ENCODE peak calls at places on chromosomes 4 and X, in four cellular contexts. One of them, this sample, is unnamed.
A peak's percentile ranks its signal among the peaks of the same experiment; 100 is the strongest.

GRCh38 chr4:106149911-106150310 is 166.1 kb downstream of the TBCK start:
- DNase-seq in stomach: no peak
- DNase-seq in HepG2: no peak
- DNase-seq in uterus: no peak
- DNase-seq in this sample: no peak

GRCh38 chr4:52925531-52925968 is 63.4 kb downstream of the RASL11B start:
- DNase-seq in stomach: no peak
- DNase-seq in HepG2: no peak
- DNase-seq in uterus: no peak
- DNase-seq in this sample: no peak

GRCh38 chrX:130669233-130669632 is 233.8 kb downstream of the ENOX2 start:
- DNase-seq in stomach: no peak
- DNase-seq in HepG2: no peak
- DNase-seq in uterus: no peak
- DNase-seq in this sample: no peak

GRCh38 chr4:140085062-140085622 is 68.8 kb downstream of the MAML3 start:
- DNase-seq in stomach: no peak
- DNase-seq in HepG2: no peak
- DNase-seq in uterus: no peak
- DNase-seq in this sample: no peak

GRCh38 chr4:1683371-1683902 is 676 bp downstream of the FAM53A start:
- DNase-seq in stomach: no peak
- DNase-seq in HepG2: no peak
- DNase-seq in uterus: peak; percentile 58
- DNase-seq in this sample: peak; percentile 38

GRCh38 chrX:11287505-11287904 is 5.7 kb upstream of the AMELX start:
- DNase-seq in stomach: no peak
- DNase-seq in HepG2: no peak
- DNase-seq in uterus: no peak
- DNase-seq in this sample: no peak

GRCh38 chr4:139300431-139301142 is 718 bp upstream of the NAA15 start:
- DNase-seq in stomach: no peak
- DNase-seq in HepG2: no peak
- DNase-seq in uterus: no peak
- DNase-seq in this sample: no peak

GRCh38 chr4:25449270-25449669 is 72.2 kb downstream of the ANAPC4 start:
- DNase-seq in stomach: no peak
- DNase-seq in HepG2: no peak
- DNase-seq in uterus: no peak
- DNase-seq in this sample: no peak

GRCh38 chr4:140250989-140251552 is 97.1 kb upstream of the MAML3 start:
- DNase-seq in stomach: no peak
- DNase-seq in HepG2: no peak
- DNase-seq in uterus: no peak
- DNase-seq in this sample: no peak

GRCh38 chr4:8732681-8733243 is 138.9 kb downstream of the HMX1 start:
- DNase-seq in stomach: peak; percentile 18
- DNase-seq in HepG2: no peak
- DNase-seq in uterus: no peak
- DNase-seq in this sample: peak; percentile 52

GRCh38 chr4:3303840-3304715 is 11.3 kb downstream of the RGS12 start:
- DNase-seq in stomach: no peak
- DNase-seq in HepG2: no peak
- DNase-seq in uterus: no peak
- DNase-seq in this sample: peak; percentile 53

GRCh38 chrX:10173331-10173900 is 16.6 kb downstream of the CLCN4 start:
- DNase-seq in stomach: peak; percentile 35
- DNase-seq in HepG2: no peak
- DNase-seq in uterus: peak; percentile 78
- DNase-seq in this sample: peak; percentile 38

GRCh38 chrX:49177338-49177833 is 5.7 kb downstream of the PLP2 start:
- DNase-seq in stomach: no peak
- DNase-seq in HepG2: no peak
- DNase-seq in uterus: no peak
- DNase-seq in this sample: no peak

GRCh38 chrX:149365061-149365460 is 140.0 kb downstream of the IDS start:
- DNase-seq in stomach: no peak
- DNase-seq in HepG2: peak; percentile 2
- DNase-seq in uterus: no peak
- DNase-seq in this sample: no peak

GRCh38 chrX:101347859-101348451 is 587 bp downstream of the TIMM8A start:
- DNase-seq in stomach: no peak
- DNase-seq in HepG2: peak; percentile 43
- DNase-seq in uterus: peak; percentile 13
- DNase-seq in this sample: no peak

GRCh38 chr4:119501740-119502139 is 126.9 kb downstream of the PDE5A start:
- DNase-seq in stomach: no peak
- DNase-seq in HepG2: peak; percentile 53
- DNase-seq in uterus: no peak
- DNase-seq in this sample: no peak

GRCh38 chrX:142251202-142251601 is 46.1 kb upstream of the MAGEC2 start:
- DNase-seq in stomach: no peak
- DNase-seq in HepG2: no peak
- DNase-seq in uterus: no peak
- DNase-seq in this sample: no peak

GRCh38 chrX:35890699-35891098 is 28.8 kb upstream of the CFAP47 start:
- DNase-seq in stomach: peak; percentile 48
- DNase-seq in HepG2: peak; percentile 46
- DNase-seq in uterus: no peak
- DNase-seq in this sample: no peak

GRCh38 chrX:132968282-132968681 is 9.9 kb upstream of the HS6ST2 start:
- DNase-seq in stomach: no peak
- DNase-seq in HepG2: no peak
- DNase-seq in uterus: no peak
- DNase-seq in this sample: no peak

GRCh38 chrX:130714665-130715064 is 188.3 kb downstream of the ENOX2 start:
- DNase-seq in stomach: no peak
- DNase-seq in HepG2: no peak
- DNase-seq in uterus: no peak
- DNase-seq in this sample: no peak

GRCh38 chr4:119750048-119750447 is 121.4 kb upstream of the PDE5A start:
- DNase-seq in stomach: no peak
- DNase-seq in HepG2: no peak
- DNase-seq in uterus: no peak
- DNase-seq in this sample: no peak

GRCh38 chr4:125317526-125317880 is 2.7 kb downstream of the FAT4 start:
- DNase-seq in stomach: no peak
- DNase-seq in HepG2: no peak
- DNase-seq in uterus: peak; percentile 43
- DNase-seq in this sample: peak; percentile 89

GRCh38 chr4:122921971-122922876 is at the start of gene NUDT6:
- DNase-seq in stomach: peak; percentile 57
- DNase-seq in HepG2: peak; percentile 51
- DNase-seq in uterus: peak; percentile 56
- DNase-seq in this sample: peak; percentile 35

GRCh38 chr4:10971800-10972398 is 287.3 kb upstream of the CLNK start:
- DNase-seq in stomach: no peak
- DNase-seq in HepG2: no peak
- DNase-seq in uterus: no peak
- DNase-seq in this sample: no peak

GRCh38 chr4:118337954-118338353 is 14.8 kb downstream of the PRSS12 start:
- DNase-seq in stomach: no peak
- DNase-seq in HepG2: no peak
- DNase-seq in uterus: no peak
- DNase-seq in this sample: no peak

GRCh38 chr4:77052352-77052751 is 23.4 kb downstream of the CCNI start:
- DNase-seq in stomach: peak; percentile 64
- DNase-seq in HepG2: peak; percentile 35
- DNase-seq in uterus: no peak
- DNase-seq in this sample: no peak

GRCh38 chrX:129925305-129926092 is 19.5 kb downstream of the UTP14A start:
- DNase-seq in stomach: peak; percentile 69
- DNase-seq in HepG2: peak; percentile 34
- DNase-seq in uterus: peak; percentile 68
- DNase-seq in this sample: no peak

GRCh38 chrX:2495595-2495994 is 5.2 kb downstream of the DHRSX start:
- DNase-seq in stomach: peak; percentile 20
- DNase-seq in HepG2: no peak
- DNase-seq in uterus: no peak
- DNase-seq in this sample: peak; percentile 80
- TF ChIP-seq POLR2A in stomach: no peak
- TF ChIP-seq POLR2A in HepG2: no peak
- TF ChIP-seq POLR2A in uterus: no peak
- TF ChIP-seq POLR2A in this sample: no peak

GRCh38 chr4:175051974-175052373 is 133.8 kb downstream of the ADAM29 start:
- DNase-seq in stomach: no peak
- DNase-seq in HepG2: no peak
- DNase-seq in uterus: no peak
- DNase-seq in this sample: no peak

GRCh38 chr4:175048111-175048784 is 130.1 kb downstream of the ADAM29 start:
- DNase-seq in stomach: no peak
- DNase-seq in HepG2: no peak
- DNase-seq in uterus: no peak
- DNase-seq in this sample: no peak
- H3K4me3 ChIP-seq in stomach: no peak overlapping the region
- H3K4me3 ChIP-seq in HepG2: no peak overlapping the region
- H3K4me3 ChIP-seq in uterus: no peak overlapping the region
- H3K4me3 ChIP-seq in this sample: no peak overlapping the region

GRCh38 chr4:147829401-147830101 is 97.7 kb downstream of the ARHGAP10 start:
- DNase-seq in stomach: peak; percentile 32
- DNase-seq in HepG2: no peak
- DNase-seq in uterus: peak; percentile 54
- DNase-seq in this sample: peak; percentile 80
- TF ChIP-seq POLR2A in stomach: no peak
- TF ChIP-seq POLR2A in HepG2: no peak
- TF ChIP-seq POLR2A in uterus: no peak
- TF ChIP-seq POLR2A in this sample: no peak

GRCh38 chrX:151753313-151754041 is 18.9 kb downstream of the CNGA2 start:
- DNase-seq in stomach: peak; percentile 35
- DNase-seq in HepG2: peak; percentile 13
- DNase-seq in uterus: peak; percentile 59
- DNase-seq in this sample: peak; percentile 86
- H3K4me3 ChIP-seq in stomach: no peak overlapping the region
- H3K4me3 ChIP-seq in HepG2: no peak overlapping the region
- H3K4me3 ChIP-seq in uterus: no peak overlapping the region
- H3K4me3 ChIP-seq in this sample: no peak overlapping the region

GRCh38 chr4:88609387-88609786 is 17.1 kb downstream of the HERC3 start:
- DNase-seq in stomach: no peak
- DNase-seq in HepG2: no peak
- DNase-seq in uterus: no peak
- DNase-seq in this sample: no peak

GRCh38 chr4:88610771-88611170 is 18.5 kb downstream of the HERC3 start:
- DNase-seq in stomach: no peak
- DNase-seq in HepG2: no peak
- DNase-seq in uterus: peak; percentile 72
- DNase-seq in this sample: peak; percentile 91

GRCh38 chr4:88614058-88614457 is 21.8 kb downstream of the HERC3 start:
- DNase-seq in stomach: no peak
- DNase-seq in HepG2: no peak
- DNase-seq in uterus: no peak
- DNase-seq in this sample: no peak

GRCh38 chr4:88616275-88616996 is 24.2 kb downstream of the HERC3 start:
- DNase-seq in stomach: no peak
- DNase-seq in HepG2: no peak
- DNase-seq in uterus: no peak
- DNase-seq in this sample: no peak

GRCh38 chr4:88613417-88613875 is 21.2 kb downstream of the HERC3 start:
- DNase-seq in stomach: no peak
- DNase-seq in HepG2: no peak
- DNase-seq in uterus: no peak
- DNase-seq in this sample: no peak
- TF ChIP-seq POLR2A in stomach: no peak
- TF ChIP-seq POLR2A in HepG2: no peak
- TF ChIP-seq POLR2A in uterus: no peak
- TF ChIP-seq POLR2A in this sample: no peak

DNA sequence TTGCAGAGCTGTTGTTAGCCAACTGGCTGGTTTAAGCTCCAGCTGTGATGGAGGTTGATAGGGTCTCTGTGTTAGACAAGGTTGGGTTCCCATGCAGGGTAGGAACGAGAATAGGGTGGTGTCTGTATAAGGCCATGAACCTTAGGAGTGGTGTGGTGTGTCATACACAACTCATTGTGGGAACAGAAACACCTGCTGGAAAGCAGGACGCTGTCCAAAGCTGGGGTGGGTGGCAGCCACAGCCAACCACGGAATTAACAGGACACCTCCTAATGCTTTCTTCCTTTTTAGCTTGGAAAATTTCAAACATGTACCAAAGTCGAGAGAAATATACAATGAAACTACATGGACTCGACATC is 94.4 kb downstream of the ARHGAP10 start:
- DNase-seq in stomach: no peak
- DNase-seq in HepG2: no peak
- DNase-seq in uterus: no peak
- DNase-seq in this sample: no peak
- H3K4me3 ChIP-seq in stomach: no peak overlapping the region
- H3K4me3 ChIP-seq in HepG2: no peak overlapping the region
- H3K4me3 ChIP-seq in uterus: no peak overlapping the region
- H3K4me3 ChIP-seq in this sample: no peak overlapping the region

GRCh38 chrX:48003367-48003757 is 427 bp downstream of the ZNF182 start:
- DNase-seq in stomach: no peak
- DNase-seq in HepG2: no peak
- DNase-seq in uterus: no peak
- DNase-seq in this sample: no peak

GRCh38 chrX:48002929-48003328 is 860 bp downstream of the ZNF182 start:
- DNase-seq in stomach: no peak
- DNase-seq in HepG2: no peak
- DNase-seq in uterus: no peak
- DNase-seq in this sample: no peak

DNA sequence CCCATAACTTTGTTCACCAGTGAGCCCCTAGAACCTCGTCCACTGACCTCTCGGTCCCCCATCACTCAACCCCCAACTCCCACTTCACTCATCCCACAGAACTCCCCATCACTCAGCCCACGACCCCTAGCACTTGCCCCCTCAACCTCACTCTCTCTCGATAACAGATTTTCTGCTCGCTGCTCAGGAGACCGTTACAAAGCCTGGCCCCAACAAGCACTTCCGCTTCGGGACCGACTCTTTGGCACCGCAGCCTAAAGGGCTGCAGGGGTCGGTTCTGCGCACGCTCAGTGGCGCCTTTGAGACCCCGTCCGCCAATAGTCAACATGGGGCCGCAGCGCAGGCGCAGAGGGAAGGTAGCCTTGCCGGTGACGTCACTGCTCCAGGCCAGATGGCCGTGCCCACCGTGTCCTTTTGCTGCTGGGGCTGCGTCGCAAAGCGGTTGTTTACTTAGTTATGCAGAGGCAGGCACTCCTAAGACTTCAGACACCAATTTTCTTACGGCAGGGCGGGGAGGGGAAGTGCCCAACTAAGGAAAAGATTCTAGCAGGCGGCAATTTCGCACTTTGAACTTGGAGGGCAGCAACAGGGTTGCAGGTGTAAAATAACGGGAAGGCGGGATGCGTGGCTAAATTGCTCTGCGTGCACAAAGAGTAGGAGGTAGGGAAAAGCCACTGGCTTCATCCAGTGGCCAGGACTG is at the start of gene ZNF182:
- DNase-seq in stomach: peak; percentile 93
- DNase-seq in HepG2: peak; percentile 84
- DNase-seq in uterus: peak; percentile 92
- DNase-seq in this sample: peak; percentile 84
- TF ChIP-seq POLR2A in stomach: no peak
- TF ChIP-seq POLR2A in HepG2: peak; percentile 80
- TF ChIP-seq POLR2A in uterus: peak; percentile 61
- TF ChIP-seq POLR2A in this sample: no peak

This sample was measured in lower leg skin.